ENCODE peak calls at places on chromosomes 12 and 14, in seven cellular contexts. X, V, A, P, H, B and Z are unnamed samples.

GRCh38 chr12:1518763-1519516 is 75.4 kb downstream of the FBXL14 start:
- DNase-seq in X (no peak), V (no peak), A (no peak), P (no peak), H (peak; percentile 70), B (no peak), Z (no peak)

GRCh38 chr14:77002889-77003288 is 25.6 kb downstream of the IRF2BPL start:
- DNase-seq in X (no peak), V (no peak), A (no peak), P (no peak), H (no peak), B (no peak), Z (no peak)

GRCh38 chr12:69284131-69284530 is 44.8 kb downstream of the CPSF6 start:
- DNase-seq in X (peak; percentile 81), V (peak; percentile 76), A (peak; percentile 74), P (peak; percentile 51), H (peak; percentile 91), B (peak; percentile 20), Z (peak; percentile 28)

GRCh38 chr12:123767613-123768012 is 5.5 kb downstream of the DNAH10 start:
- DNase-seq in X (no peak), V (no peak), A (no peak), P (no peak), H (no peak), B (no peak), Z (no peak)

GRCh38 chr12:48023386-48023785 is 19.1 kb upstream of the COL2A1 start:
- DNase-seq in X (no peak), V (peak; percentile 56), A (no peak), P (no peak), H (peak; percentile 89), B (no peak), Z (no peak)

GRCh38 chr12:132248439-132249157 is 80.8 kb downstream of the GALNT9 start:
- DNase-seq in X (peak; percentile 11), V (no peak), A (no peak), P (no peak), H (no peak), B (no peak), Z (no peak)

GRCh38 chr12:58966939-58967338 is 46.6 kb upstream of the LRIG3 start:
- DNase-seq in X (no peak), V (no peak), A (no peak), P (no peak), H (no peak), B (no peak), Z (no peak)

GRCh38 chr12:105814283-105814682 is 324.5 kb downstream of the NUAK1 start:
- DNase-seq in X (no peak), V (no peak), A (no peak), P (no peak), H (no peak), B (no peak), Z (no peak)

GRCh38 chr12:19894049-19894448 is 454.8 kb downstream of the AEBP2 start:
- DNase-seq in X (no peak), V (no peak), A (no peak), P (no peak), H (no peak), B (no peak), Z (no peak)

GRCh38 chr14:92626041-92626440 is 112.5 kb downstream of the RIN3 start:
- DNase-seq in X (no peak), V (no peak), A (no peak), P (no peak), H (no peak), B (no peak), Z (no peak)

GRCh38 chr12:106301611-106302321 is 767 bp upstream of the TCP11L2 start:
- DNase-seq in X (peak; percentile 80), V (peak; percentile 58), A (peak; percentile 30), P (no peak), H (peak; percentile 92), B (peak; percentile 71), Z (peak; percentile 54)

GRCh38 chr12:64699504-64700115 is 59.6 kb downstream of the GNS start:
- DNase-seq in X (peak; percentile 76), V (no peak), A (no peak), P (no peak), H (no peak), B (no peak), Z (no peak)

GRCh38 chr12:131494141-131494733 is 216.7 kb upstream of the SFSWAP start:
- DNase-seq in X (no peak), V (no peak), A (no peak), P (no peak), H (peak; percentile 37), B (no peak), Z (peak; percentile 16)

GRCh38 chr14:62289471-62289870 is 527.3 kb downstream of the SNAPC1 start:
- DNase-seq in X (no peak), V (no peak), A (no peak), P (no peak), H (no peak), B (no peak), Z (no peak)

GRCh38 chr12:45494279-45494678 is 235.2 kb upstream of the ARID2 start:
- DNase-seq in X (no peak), V (no peak), A (no peak), P (no peak), H (no peak), B (no peak), Z (no peak)

GRCh38 chr14:22112004-22112403 is 438.4 kb upstream of the OR4E1 start:
- DNase-seq in X (no peak), V (no peak), A (peak; percentile 22), P (peak; percentile 65), H (peak; percentile 71), B (no peak), Z (no peak)

GRCh38 chr14:68662395-68662794 is 130.5 kb downstream of the ZFP36L1 start:
- DNase-seq in X (no peak), V (no peak), A (no peak), P (no peak), H (no peak), B (no peak), Z (no peak)

GRCh38 chr12:3122841-3123678 is 45.9 kb downstream of the TSPAN9 start:
- DNase-seq in X (no peak), V (peak; percentile 86), A (peak; percentile 74), P (no peak), H (peak; percentile 68), B (peak; percentile 83), Z (no peak)

GRCh38 chr12:45458238-45458637 is 242.3 kb downstream of the ANO6 start:
- DNase-seq in X (no peak), V (no peak), A (no peak), P (no peak), H (no peak), B (no peak), Z (no peak)

GRCh38 chr14:24042733-24043132 is 9.1 kb upstream of the CARMIL3 start:
- DNase-seq in X (no peak), V (no peak), A (no peak), P (no peak), H (no peak), B (no peak), Z (no peak)

GRCh38 chr14:77323571-77323970 is 2.7 kb downstream of the GSTZ1 start:
- DNase-seq in X (no peak), V (no peak), A (no peak), P (no peak), H (peak; percentile 26), B (no peak), Z (no peak)

GRCh38 chr14:61188936-61189808 is 92.0 kb downstream of the TMEM30B start:
- DNase-seq in X (peak; percentile 63), V (peak; percentile 34), A (peak; percentile 73), P (peak; percentile 74), H (peak; percentile 91), B (no peak), Z (peak; percentile 62)

GRCh38 chr12:64269161-64269560 is 47.1 kb upstream of the KICS2 start:
- DNase-seq in X (no peak), V (no peak), A (no peak), P (no peak), H (no peak), B (no peak), Z (no peak)

GRCh38 chr12:118164798-118165486 is 29.0 kb downstream of the PEBP1 start:
- DNase-seq in X (no peak), V (no peak), A (peak; percentile 56), P (peak; percentile 35), H (peak; percentile 88), B (no peak), Z (no peak)
- TF ChIP-seq CTCF in X (peak; percentile 42), V (peak; percentile 48), A (peak; percentile 68), P (peak; percentile 61), H (peak; percentile 84), B (peak; percentile 72), Z (peak; percentile 50)

GRCh38 chr14:35140718-35141581 is 18.6 kb downstream of the PRORP start:
- DNase-seq in X (no peak), V (no peak), A (peak; percentile 45), P (no peak), H (no peak), B (no peak), Z (no peak)
- TF ChIP-seq CTCF in X (peak; percentile 54), V (peak; percentile 43), A (peak; percentile 71), P (no peak), H (no peak), B (no peak), Z (no peak)

GRCh38 chr12:6356374-6356820 is 14.5 kb upstream of the TNFRSF1A start:
- DNase-seq in X (no peak), V (no peak), A (no peak), P (no peak), H (no peak), B (no peak), Z (no peak)

GRCh38 chr12:6352198-6353173 is 10.6 kb upstream of the TNFRSF1A start:
- DNase-seq in X (no peak), V (no peak), A (no peak), P (no peak), H (no peak), B (no peak), Z (no peak)

GRCh38 chr12:6354539-6355393 is 12.9 kb upstream of the TNFRSF1A start:
- DNase-seq in X (no peak), V (no peak), A (no peak), P (no peak), H (peak; percentile 53), B (no peak), Z (no peak)

GRCh38 chr12:6358886-6359285 is 16.5 kb downstream of the SCNN1A start:
- DNase-seq in X (no peak), V (no peak), A (no peak), P (no peak), H (no peak), B (no peak), Z (no peak)

GRCh38 chr12:6355491-6356373 is 13.9 kb upstream of the TNFRSF1A start:
- DNase-seq in X (no peak), V (no peak), A (no peak), P (no peak), H (peak; percentile 93), B (no peak), Z (no peak)
- TF ChIP-seq CTCF in X (no peak), V (no peak), A (no peak), P (no peak), H (peak; percentile 78), B (no peak), Z (no peak)

DNA sequence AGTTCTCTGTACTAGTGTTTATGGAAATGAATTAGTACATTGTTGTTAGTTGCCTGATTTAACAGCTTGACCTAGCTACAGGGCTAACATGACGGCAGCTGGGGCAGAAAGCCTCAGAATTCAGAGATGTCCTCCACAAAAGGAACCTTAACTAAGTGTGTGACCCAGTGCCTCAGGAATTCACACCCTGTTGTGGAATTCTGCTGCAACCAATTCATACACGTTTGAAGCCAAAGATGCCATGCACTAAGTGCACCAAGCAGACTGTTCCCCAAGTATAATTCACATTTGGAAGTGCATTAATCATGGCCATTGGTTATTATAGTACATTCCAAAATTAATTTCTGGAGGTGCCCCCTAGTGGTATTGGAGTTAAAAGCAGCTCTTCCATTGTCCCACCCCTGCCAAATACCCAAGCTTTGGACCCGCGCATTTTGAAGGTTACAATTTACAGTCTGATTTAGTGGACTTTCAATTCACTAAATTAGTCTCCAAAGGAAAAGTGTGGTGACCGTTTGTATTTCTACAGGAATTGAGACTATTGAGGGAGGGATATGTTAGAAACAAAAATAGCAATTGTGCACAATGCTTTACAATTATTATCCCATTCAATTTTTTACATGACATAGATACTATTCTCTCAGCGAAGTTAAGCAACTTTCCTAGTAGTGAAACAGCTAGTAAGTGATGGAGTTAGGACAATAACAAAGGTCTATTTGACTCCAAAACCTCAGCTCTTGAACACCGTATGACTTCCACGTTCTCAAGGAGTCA is 85.9 kb downstream of the PAX9 start:
- DNase-seq in X (no peak), V (no peak), A (peak; percentile 5), P (no peak), H (peak; percentile 60), B (no peak), Z (no peak)
- TF ChIP-seq CTCF in X (peak; percentile 46), V (peak; percentile 29), A (peak; percentile 55), P (peak; percentile 51), H (peak; percentile 91), B (peak; percentile 67), Z (peak; percentile 71)